ENCODE peak calls at places on chromosomes 2 and 18, in five cellular contexts. S is K562, L is SK-N-SH, X is HepG2, Z is GM12878. P is an unnamed sample.
A peak's percentile ranks its signal among the peaks of the same experiment; 100 is the strongest.

GRCh38 chr18:24270358-24270936 is 127.2 kb downstream of the OSBPL1A start:
- DNase-seq in X (no peak), L (no peak), S (no peak), Z (no peak), P (no peak)

GRCh38 chr2:51505533-51505932 is 473.6 kb upstream of the NRXN1 start:
- DNase-seq in X (no peak), Z (no peak), L (no peak), S (no peak), P (no peak)

GRCh38 chr2:113133696-113134558 is 6.5 kb downstream of the IL1RN start:
- DNase-seq in X (no peak), S (no peak), Z (no peak), L (no peak), P (peak; percentile 20)

GRCh38 chr2:133303150-133303549 is 265.1 kb downstream of the NCKAP5 start:
- DNase-seq in L (no peak), Z (no peak), S (no peak), X (no peak), P (no peak)

GRCh38 chr18:14949800-14950415 is 201.9 kb downstream of the ANKRD30B start:
- DNase-seq in X (no peak), S (no peak), L (no peak), Z (no peak), P (no peak)

GRCh38 chr2:227436436-227436835 is 35.5 kb upstream of the AGFG1 start:
- DNase-seq in X (no peak), S (no peak), Z (no peak), L (no peak), P (no peak)

GRCh38 chr2:234950730-234951385 is 959 bp upstream of the SH3BP4 start:
- DNase-seq in Z (no peak), S (no peak), X (no peak), L (no peak), P (no peak)

GRCh38 chr18:76588591-76589303 is 93.7 kb upstream of the ZNF516 start:
- DNase-seq in L (no peak), Z (no peak), S (no peak), X (no peak), P (peak; percentile 46)

GRCh38 chr2:28869494-28870145 is 489 bp downstream of the TRMT61B start:
- DNase-seq in Z (no peak), L (no peak), S (no peak), X (no peak), P (no peak)

GRCh38 chr2:144453039-144453336 is 66.9 kb downstream of the ZEB2 start:
- DNase-seq in Z (no peak), L (no peak), S (no peak), X (no peak), P (no peak)

GRCh38 chr2:9796056-9796792 is 47.0 kb upstream of the TAF1B start:
- DNase-seq in Z (no peak), L (peak; percentile 62), S (no peak), X (no peak), P (no peak)

GRCh38 chr2:97926936-97927335 is 68.8 kb downstream of the TMEM131 start:
- DNase-seq in X (no peak), L (no peak), S (no peak), Z (no peak), P (no peak)

GRCh38 chr2:24495451-24495850 is 4.4 kb downstream of the NCOA1 start:
- DNase-seq in Z (no peak), L (no peak), S (no peak), X (no peak), P (no peak)

GRCh38 chr2:151952691-151953456 is 124.7 kb upstream of the ARL5A start:
- DNase-seq in S (no peak), X (no peak), Z (no peak), L (no peak), P (no peak)

GRCh38 chr2:74708883-74709282 is 54.8 kb downstream of the SEMA4F start:
- DNase-seq in L (no peak), X (peak; percentile 35), Z (no peak), S (no peak), P (no peak)

GRCh38 chr2:229922449-229923386 is at the start of gene FBXO36:
- DNase-seq in S (peak; percentile 49), Z (no peak), X (peak; percentile 65), L (peak; percentile 73), P (no peak)

GRCh38 chr2:235807347-235807746 is 313.5 kb downstream of the AGAP1 start:
- DNase-seq in L (no peak), Z (no peak), S (no peak), X (no peak), P (peak; percentile 65)

GRCh38 chr18:39448942-39449341 is 1883.3 kb upstream of the CELF4 start:
- DNase-seq in S (no peak), X (no peak), L (no peak), Z (no peak), P (no peak)

GRCh38 chr18:48913201-48913600 is 37.6 kb downstream of the SMAD7 start:
- DNase-seq in L (no peak), Z (no peak), X (no peak), S (no peak), P (no peak)

DNA sequence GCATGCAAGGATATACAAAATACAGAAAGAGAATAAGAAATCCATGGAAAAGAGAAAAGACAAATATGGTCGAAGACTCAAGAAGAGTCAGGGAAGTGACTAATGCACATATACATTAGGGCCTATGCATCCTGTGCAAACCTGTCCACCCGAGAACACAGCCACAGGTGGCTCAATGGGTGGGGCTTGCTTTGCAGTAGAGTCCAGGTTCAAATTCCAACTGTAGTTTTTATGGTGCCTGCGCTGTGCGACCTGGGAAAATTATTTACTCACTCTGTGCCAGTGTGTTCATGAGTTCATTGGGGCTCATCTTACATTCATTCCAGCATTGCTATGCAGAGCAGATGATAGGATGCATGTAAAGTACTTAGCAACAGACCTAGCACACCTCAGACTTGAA is 244.7 kb downstream of the CTNNA2 start:
- DNase-seq in S (no peak), Z (no peak), X (no peak), L (no peak), P (no peak)
- TF ChIP-seq JUND in S (no peak), Z (no peak), X (no peak), L (no peak), P (no peak)

GRCh38 chr2:16650287-16651249 is 15.1 kb downstream of the CYRIA start:
- DNase-seq in X (no peak), S (no peak), L (no peak), Z (no peak), P (no peak)
- TF ChIP-seq USF2 in X (no peak), S (no peak), L (no peak), Z (no peak), P (no peak)

DNA sequence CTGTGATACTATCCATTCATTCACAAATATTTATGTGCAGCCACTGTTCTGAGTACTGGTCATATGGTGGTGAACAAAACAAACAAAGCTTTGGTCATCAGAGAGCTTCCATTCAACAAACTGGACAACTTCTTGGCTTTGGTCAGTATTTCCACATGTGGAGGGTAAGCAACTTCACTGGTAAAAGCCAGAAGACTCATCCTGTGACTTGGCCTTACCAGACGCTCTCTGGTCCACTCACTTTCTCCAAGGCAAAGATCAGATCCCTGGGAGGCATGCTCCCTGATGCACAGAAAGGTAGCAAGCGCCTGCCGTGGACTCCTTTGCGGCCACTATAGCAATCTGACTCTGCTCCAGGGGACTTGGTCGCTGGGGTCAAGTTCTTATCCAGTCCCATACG is 179.5 kb downstream of the EN1 start:
- DNase-seq in L (no peak), S (no peak), X (no peak), Z (no peak), P (no peak)
- TF ChIP-seq JUND in L (no peak), S (no peak), X (no peak), Z (no peak), P (no peak)

DNA sequence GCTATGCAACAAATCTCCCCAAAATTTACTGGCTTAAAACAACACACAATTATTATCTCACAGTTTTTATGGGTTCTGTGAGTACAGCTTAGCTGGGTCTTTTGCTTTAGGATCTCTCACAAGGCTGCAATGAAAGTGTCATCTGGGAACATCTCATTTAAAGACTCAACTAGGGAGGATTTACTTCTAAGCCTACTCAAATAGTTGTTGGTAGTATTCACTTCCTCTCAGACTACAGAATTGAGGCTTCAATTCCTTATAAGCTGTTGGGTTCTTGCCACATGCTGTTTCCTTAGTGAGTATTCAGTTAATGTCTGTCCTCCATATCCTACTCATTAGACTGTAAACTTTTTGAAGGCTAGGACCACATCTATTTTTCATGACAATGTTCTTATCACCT is 72.3 kb downstream of the MDH1 start:
- DNase-seq in X (no peak), Z (no peak), S (no peak), L (no peak), P (no peak)
- TF ChIP-seq USF2 in X (no peak), Z (no peak), S (no peak), L (no peak), P (no peak)

GRCh38 chr2:121650554-121650930 is 1.3 kb upstream of the CLASP1 start:
- DNase-seq in X (no peak), L (peak; percentile 20), Z (no peak), S (peak; percentile 15), P (no peak)
- TF ChIP-seq JUND in X (no peak), L (no peak), Z (no peak), S (no peak), P (no peak)

DNA sequence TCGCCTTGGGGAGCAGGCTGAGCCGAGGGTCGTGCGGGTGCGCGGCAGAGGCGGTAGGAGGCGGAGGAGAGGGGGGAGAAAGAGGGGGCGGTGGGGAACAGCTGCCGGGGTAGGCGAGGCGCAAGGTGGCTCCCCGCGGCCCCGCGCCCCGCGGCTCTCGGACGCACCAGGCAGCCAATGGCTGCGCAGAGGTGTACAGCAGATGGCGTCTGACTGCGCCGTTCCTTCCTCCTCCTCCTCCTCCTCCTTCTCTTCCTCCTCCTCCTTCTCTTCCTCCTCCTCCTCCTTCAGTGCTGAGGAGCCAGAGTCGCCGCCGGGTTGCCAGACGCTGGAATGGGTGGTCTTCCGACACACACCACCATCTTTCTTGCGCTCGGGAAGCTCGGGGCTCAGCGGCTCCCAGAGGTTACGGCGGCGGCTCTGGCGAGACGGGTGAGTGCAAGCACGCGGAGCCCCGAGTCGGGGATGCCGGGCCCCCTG is at the start of gene THSD7B:
- DNase-seq in L (peak; percentile 69), X (no peak), S (no peak), Z (no peak), P (no peak)
- TF ChIP-seq USF2 in L (no peak), X (no peak), S (no peak), Z (no peak), P (no peak)

P was measured in H1.